ENCODE peak calls at places on chromosomes 13 and 19, in eight cellular contexts. One of them, this sample, is unnamed.

GRCh38 chr13:110893571-110893970 is 21.3 kb downstream of the ANKRD10 start:
- DNase-seq in epithelial cell of esophagus: no peak
- DNase-seq in thoracic aorta: no peak
- DNase-seq in body of pancreas: no peak
- DNase-seq in ascending aorta: no peak
- DNase-seq in heart right ventricle: no peak
- DNase-seq in K562: no peak
- DNase-seq in Peyer's patch: no peak
- DNase-seq in this sample: no peak

GRCh38 chr13:49814551-49815270 is 22.2 kb upstream of the KPNA3 start:
- DNase-seq in epithelial cell of esophagus: no peak
- DNase-seq in thoracic aorta: no peak
- DNase-seq in body of pancreas: no peak
- DNase-seq in ascending aorta: no peak
- DNase-seq in heart right ventricle: no peak
- DNase-seq in K562: no peak
- DNase-seq in Peyer's patch: no peak
- DNase-seq in this sample: no peak

GRCh38 chr19:38721977-38722773 is 22.1 kb downstream of the CAPN12 start:
- DNase-seq in epithelial cell of esophagus: no peak
- DNase-seq in thoracic aorta: no peak
- DNase-seq in body of pancreas: peak; percentile 57
- DNase-seq in ascending aorta: no peak
- DNase-seq in heart right ventricle: peak; percentile 84
- DNase-seq in K562: no peak
- DNase-seq in Peyer's patch: no peak
- DNase-seq in this sample: no peak

GRCh38 chr13:30846844-30847243 is 59.2 kb upstream of the MEDAG start:
- DNase-seq in epithelial cell of esophagus: peak; percentile 66
- DNase-seq in thoracic aorta: no peak
- DNase-seq in body of pancreas: no peak
- DNase-seq in ascending aorta: no peak
- DNase-seq in heart right ventricle: no peak
- DNase-seq in K562: no peak
- DNase-seq in Peyer's patch: no peak
- DNase-seq in this sample: no peak

GRCh38 chr13:24083141-24083540 is 77.4 kb upstream of the SPATA13 start:
- DNase-seq in epithelial cell of esophagus: no peak
- DNase-seq in thoracic aorta: no peak
- DNase-seq in body of pancreas: peak; percentile 23
- DNase-seq in ascending aorta: no peak
- DNase-seq in heart right ventricle: no peak
- DNase-seq in K562: no peak
- DNase-seq in Peyer's patch: no peak
- DNase-seq in this sample: no peak

GRCh38 chr19:45235485-45235884 is 9.7 kb downstream of the EXOC3L2 start:
- DNase-seq in epithelial cell of esophagus: no peak
- DNase-seq in thoracic aorta: no peak
- DNase-seq in body of pancreas: no peak
- DNase-seq in ascending aorta: no peak
- DNase-seq in heart right ventricle: no peak
- DNase-seq in K562: no peak
- DNase-seq in Peyer's patch: no peak
- DNase-seq in this sample: no peak

GRCh38 chr13:41295973-41296372 is 15.1 kb upstream of the NAA16 start:
- DNase-seq in epithelial cell of esophagus: no peak
- DNase-seq in thoracic aorta: no peak
- DNase-seq in body of pancreas: no peak
- DNase-seq in ascending aorta: no peak
- DNase-seq in heart right ventricle: no peak
- DNase-seq in K562: no peak
- DNase-seq in Peyer's patch: no peak
- DNase-seq in this sample: no peak

GRCh38 chr13:44302233-44302632 is 71.4 kb upstream of the SERP2 start:
- DNase-seq in epithelial cell of esophagus: peak; percentile 79
- DNase-seq in thoracic aorta: no peak
- DNase-seq in body of pancreas: no peak
- DNase-seq in ascending aorta: no peak
- DNase-seq in heart right ventricle: no peak
- DNase-seq in K562: no peak
- DNase-seq in Peyer's patch: no peak
- DNase-seq in this sample: no peak

GRCh38 chr13:46050771-46051170 is 1.8 kb downstream of the ZC3H13 start:
- DNase-seq in epithelial cell of esophagus: no peak
- DNase-seq in thoracic aorta: no peak
- DNase-seq in body of pancreas: no peak
- DNase-seq in ascending aorta: no peak
- DNase-seq in heart right ventricle: no peak
- DNase-seq in K562: no peak
- DNase-seq in Peyer's patch: no peak
- DNase-seq in this sample: no peak

GRCh38 chr13:67520886-67521285 is 290.8 kb upstream of the PCDH9 start:
- DNase-seq in epithelial cell of esophagus: no peak
- DNase-seq in thoracic aorta: no peak
- DNase-seq in body of pancreas: no peak
- DNase-seq in ascending aorta: no peak
- DNase-seq in heart right ventricle: no peak
- DNase-seq in K562: no peak
- DNase-seq in Peyer's patch: no peak
- DNase-seq in this sample: no peak

GRCh38 chr13:26952551-26953138 is 192.1 kb upstream of the GPR12 start:
- DNase-seq in epithelial cell of esophagus: no peak
- DNase-seq in thoracic aorta: no peak
- DNase-seq in body of pancreas: no peak
- DNase-seq in ascending aorta: no peak
- DNase-seq in heart right ventricle: no peak
- DNase-seq in K562: no peak
- DNase-seq in Peyer's patch: peak; percentile 29
- DNase-seq in this sample: no peak

DNA sequence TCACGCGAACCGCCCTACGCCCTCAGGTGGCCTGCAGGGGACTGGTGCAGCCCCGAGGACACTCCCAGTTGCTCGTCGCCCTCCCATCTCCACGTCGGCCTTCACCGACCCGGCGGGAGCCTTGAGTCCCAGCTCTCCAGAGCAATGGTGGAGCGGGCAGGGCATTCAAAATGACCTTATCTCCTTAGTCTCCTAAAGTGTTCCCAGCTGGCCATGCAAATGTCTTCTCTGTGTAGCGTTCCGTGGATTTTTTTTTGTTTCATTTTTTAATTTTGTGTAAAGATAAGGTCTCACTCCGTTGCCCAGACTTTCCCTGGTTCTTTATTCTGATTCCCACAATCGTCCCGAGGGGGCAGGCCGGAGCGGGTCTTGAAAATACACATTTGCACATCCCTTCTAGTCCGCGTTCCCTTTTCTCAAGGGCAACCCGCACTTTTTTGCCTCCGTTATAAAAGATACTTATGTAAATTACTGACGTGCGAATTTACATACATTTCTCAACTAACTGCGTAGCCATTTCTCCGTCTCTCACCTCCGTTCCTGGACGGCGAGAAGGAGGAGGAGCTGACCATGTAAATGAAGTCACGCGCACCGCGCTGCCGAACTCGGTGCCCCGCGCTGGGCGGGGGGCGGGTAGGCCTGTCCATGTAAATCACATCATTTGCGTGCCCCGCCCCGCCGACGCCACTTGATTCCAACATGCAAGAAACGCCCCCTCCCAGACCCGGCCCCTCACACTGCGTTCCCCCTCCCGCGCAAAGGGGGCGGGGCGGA is 581 bp upstream of the EGLN2 start:
- DNase-seq in epithelial cell of esophagus: peak; percentile 100
- DNase-seq in thoracic aorta: peak; percentile 100
- DNase-seq in body of pancreas: peak; percentile 100
- DNase-seq in ascending aorta: peak; percentile 100
- DNase-seq in heart right ventricle: peak; percentile 100
- DNase-seq in K562: peak; percentile 76
- DNase-seq in Peyer's patch: peak; percentile 100
- DNase-seq in this sample: peak; percentile 99
- TF ChIP-seq CTCF in epithelial cell of esophagus: peak; percentile 48
- TF ChIP-seq CTCF in thoracic aorta: peak; percentile 5
- TF ChIP-seq CTCF in body of pancreas: peak; percentile 52
- TF ChIP-seq CTCF in ascending aorta: peak; percentile 48
- TF ChIP-seq CTCF in heart right ventricle: peak; percentile 47
- TF ChIP-seq CTCF in K562: peak; percentile 55
- TF ChIP-seq CTCF in Peyer's patch: peak; percentile 61
- TF ChIP-seq CTCF in this sample: peak; percentile 55

GRCh38 chr19:55632463-55632834 is 8.1 kb upstream of the ZNF784 start:
- DNase-seq in epithelial cell of esophagus: peak; percentile 98
- DNase-seq in thoracic aorta: peak; percentile 97
- DNase-seq in body of pancreas: peak; percentile 97
- DNase-seq in ascending aorta: peak; percentile 98
- DNase-seq in heart right ventricle: peak; percentile 92
- DNase-seq in K562: peak; percentile 56
- DNase-seq in Peyer's patch: peak; percentile 98
- DNase-seq in this sample: peak; percentile 97
- H3K4me3 ChIP-seq in epithelial cell of esophagus: no peak overlapping the region
- H3K4me3 ChIP-seq in thoracic aorta: no peak overlapping the region
- H3K4me3 ChIP-seq in body of pancreas: no peak overlapping the region
- H3K4me3 ChIP-seq in ascending aorta: no peak overlapping the region
- H3K4me3 ChIP-seq in heart right ventricle: no peak overlapping the region
- H3K4me3 ChIP-seq in K562: no peak overlapping the region
- H3K4me3 ChIP-seq in Peyer's patch: no peak overlapping the region
- H3K4me3 ChIP-seq in this sample: no peak overlapping the region

DNA sequence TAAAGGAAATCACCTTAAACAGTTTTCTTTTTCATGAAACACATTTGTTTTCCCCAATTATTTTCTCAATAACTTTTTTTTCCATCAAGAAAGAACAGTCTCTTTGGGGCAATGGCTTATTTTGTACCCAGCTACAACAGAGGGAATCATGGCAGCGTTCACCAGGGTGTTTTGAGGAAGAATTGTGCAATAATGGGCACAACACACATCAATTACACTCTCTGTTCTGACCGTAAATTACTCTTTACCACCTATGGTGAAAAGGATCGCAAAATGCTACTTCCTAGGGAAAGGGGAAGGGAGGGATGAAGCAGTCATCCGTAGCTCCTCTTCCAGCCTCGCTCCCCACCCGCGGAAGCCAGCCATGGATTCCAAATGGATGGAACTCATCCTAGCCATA is 38.6 kb downstream of the TMTC4 start:
- DNase-seq in epithelial cell of esophagus: no peak
- DNase-seq in thoracic aorta: no peak
- DNase-seq in body of pancreas: no peak
- DNase-seq in ascending aorta: no peak
- DNase-seq in heart right ventricle: no peak
- DNase-seq in K562: no peak
- DNase-seq in Peyer's patch: no peak
- DNase-seq in this sample: no peak
- TF ChIP-seq CTCF in epithelial cell of esophagus: no peak
- TF ChIP-seq CTCF in thoracic aorta: no peak
- TF ChIP-seq CTCF in body of pancreas: no peak
- TF ChIP-seq CTCF in ascending aorta: no peak
- TF ChIP-seq CTCF in heart right ventricle: no peak
- TF ChIP-seq CTCF in K562: no peak
- TF ChIP-seq CTCF in Peyer's patch: no peak
- TF ChIP-seq CTCF in this sample: no peak

GRCh38 chr19:15372891-15373301 is 6.7 kb downstream of the AKAP8 start:
- DNase-seq in epithelial cell of esophagus: no peak
- DNase-seq in thoracic aorta: no peak
- DNase-seq in body of pancreas: no peak
- DNase-seq in ascending aorta: no peak
- DNase-seq in heart right ventricle: no peak
- DNase-seq in K562: no peak
- DNase-seq in Peyer's patch: no peak
- DNase-seq in this sample: no peak

GRCh38 chr19:15374105-15374651 is 5.4 kb downstream of the AKAP8 start:
- DNase-seq in epithelial cell of esophagus: no peak
- DNase-seq in thoracic aorta: no peak
- DNase-seq in body of pancreas: no peak
- DNase-seq in ascending aorta: no peak
- DNase-seq in heart right ventricle: no peak
- DNase-seq in K562: no peak
- DNase-seq in Peyer's patch: no peak
- DNase-seq in this sample: no peak

GRCh38 chr19:15372470-15372869 is 7.1 kb downstream of the AKAP8 start:
- DNase-seq in epithelial cell of esophagus: no peak
- DNase-seq in thoracic aorta: no peak
- DNase-seq in body of pancreas: no peak
- DNase-seq in ascending aorta: no peak
- DNase-seq in heart right ventricle: no peak
- DNase-seq in K562: no peak
- DNase-seq in Peyer's patch: no peak
- DNase-seq in this sample: no peak

GRCh38 chr19:15373644-15374043 is 5.9 kb downstream of the AKAP8 start:
- DNase-seq in epithelial cell of esophagus: no peak
- DNase-seq in thoracic aorta: no peak
- DNase-seq in body of pancreas: no peak
- DNase-seq in ascending aorta: no peak
- DNase-seq in heart right ventricle: no peak
- DNase-seq in K562: peak; percentile 23
- DNase-seq in Peyer's patch: no peak
- DNase-seq in this sample: no peak

DNA sequence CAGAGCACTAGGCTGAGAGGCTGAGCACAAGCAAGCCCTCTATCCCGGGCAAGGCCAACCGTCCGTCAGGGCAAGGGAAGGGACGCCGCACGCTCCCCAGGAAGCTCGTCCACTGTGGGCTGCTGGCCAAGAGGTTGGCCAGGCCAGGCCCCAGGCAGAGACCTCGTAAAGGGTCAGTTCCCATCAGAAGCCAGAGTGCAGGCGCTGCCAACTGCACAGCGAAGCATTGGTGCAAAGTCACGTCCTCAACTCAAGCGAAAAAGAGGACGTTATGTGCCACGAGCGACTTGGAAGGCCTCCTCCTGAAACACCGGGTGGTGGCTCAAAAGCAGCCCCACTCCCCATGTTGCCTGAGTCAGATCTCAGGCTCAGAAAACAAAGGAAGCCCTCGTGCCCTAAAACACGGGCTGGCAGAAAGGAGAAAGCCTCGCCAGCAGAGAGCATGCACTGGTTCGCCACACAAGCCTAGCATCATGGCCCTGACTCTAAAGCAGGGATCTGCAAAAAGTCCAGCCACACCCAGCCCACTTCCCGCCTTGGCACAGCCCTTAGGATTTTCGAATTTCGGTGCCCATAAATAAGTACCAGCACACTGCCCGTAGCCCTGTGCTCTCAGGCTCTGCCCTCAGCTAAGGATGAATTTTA is 4.7 kb downstream of the AKAP8 start:
- DNase-seq in epithelial cell of esophagus: no peak
- DNase-seq in thoracic aorta: no peak
- DNase-seq in body of pancreas: peak; percentile 21
- DNase-seq in ascending aorta: peak; percentile 80
- DNase-seq in heart right ventricle: peak; percentile 51
- DNase-seq in K562: no peak
- DNase-seq in Peyer's patch: no peak
- DNase-seq in this sample: no peak
- H3K4me3 ChIP-seq in epithelial cell of esophagus: no peak overlapping the region
- H3K4me3 ChIP-seq in thoracic aorta: peak overlapping the region; percentile 34
- H3K4me3 ChIP-seq in body of pancreas: no peak overlapping the region
- H3K4me3 ChIP-seq in ascending aorta: no peak overlapping the region
- H3K4me3 ChIP-seq in heart right ventricle: peak overlapping the region; percentile 26
- H3K4me3 ChIP-seq in K562: no peak overlapping the region
- H3K4me3 ChIP-seq in Peyer's patch: no peak overlapping the region
- H3K4me3 ChIP-seq in this sample: no peak overlapping the region

GRCh38 chr19:18339703-18340102 is 695 bp upstream of the PGPEP1 start:
- DNase-seq in epithelial cell of esophagus: no peak
- DNase-seq in thoracic aorta: no peak
- DNase-seq in body of pancreas: no peak
- DNase-seq in ascending aorta: no peak
- DNase-seq in heart right ventricle: no peak
- DNase-seq in K562: peak; percentile 67
- DNase-seq in Peyer's patch: no peak
- DNase-seq in this sample: no peak
- TF ChIP-seq CTCF in epithelial cell of esophagus: no peak
- TF ChIP-seq CTCF in thoracic aorta: no peak
- TF ChIP-seq CTCF in body of pancreas: no peak
- TF ChIP-seq CTCF in ascending aorta: no peak
- TF ChIP-seq CTCF in heart right ventricle: no peak
- TF ChIP-seq CTCF in K562: peak; percentile 61
- TF ChIP-seq CTCF in Peyer's patch: peak; percentile 14
- TF ChIP-seq CTCF in this sample: peak; percentile 40

GRCh38 chr13:29753593-29754485 is 96.6 kb downstream of the UBL3 start:
- DNase-seq in epithelial cell of esophagus: no peak
- DNase-seq in thoracic aorta: no peak
- DNase-seq in body of pancreas: no peak
- DNase-seq in ascending aorta: no peak
- DNase-seq in heart right ventricle: no peak
- DNase-seq in K562: no peak
- DNase-seq in Peyer's patch: no peak
- DNase-seq in this sample: no peak
- H3K4me3 ChIP-seq in epithelial cell of esophagus: no peak overlapping the region
- H3K4me3 ChIP-seq in thoracic aorta: no peak overlapping the region
- H3K4me3 ChIP-seq in body of pancreas: no peak overlapping the region
- H3K4me3 ChIP-seq in ascending aorta: no peak overlapping the region
- H3K4me3 ChIP-seq in heart right ventricle: no peak overlapping the region
- H3K4me3 ChIP-seq in K562: no peak overlapping the region
- H3K4me3 ChIP-seq in Peyer's patch: no peak overlapping the region
- H3K4me3 ChIP-seq in this sample: no peak overlapping the region